ENCODE peak calls at places on chromosomes 4 and X, in five cellular contexts. One of them, this sample, is unnamed.

GRCh38 chr4:111842336-111842735 is 302.9 kb upstream of the FAM241A start:
- DNase-seq in retina: no peak
- DNase-seq in GM04504: no peak
- DNase-seq in globus pallidus: no peak
- DNase-seq in ELR: no peak
- DNase-seq in this sample: no peak

GRCh38 chrX:103742339-103742738 is 31.6 kb downstream of the TMEM31 start:
- DNase-seq in GM04504: no peak
- DNase-seq in retina: no peak
- DNase-seq in globus pallidus: no peak
- DNase-seq in ELR: no peak
- DNase-seq in this sample: no peak

GRCh38 chr4:169625886-169626285 is 5.5 kb downstream of the CLCN3 start:
- DNase-seq in retina: no peak
- DNase-seq in ELR: no peak
- DNase-seq in GM04504: no peak
- DNase-seq in globus pallidus: no peak
- DNase-seq in this sample: no peak

GRCh38 chr4:103719320-103720204 is at the start of gene TACR3:
- DNase-seq in retina: peak
- DNase-seq in globus pallidus: no peak
- DNase-seq in GM04504: no peak
- DNase-seq in ELR: peak
- DNase-seq in this sample: no peak

GRCh38 chrX:148049441-148049840 is 68.3 kb downstream of the FMR1NB start:
- DNase-seq in retina: peak
- DNase-seq in ELR: peak
- DNase-seq in globus pallidus: peak
- DNase-seq in GM04504: peak
- DNase-seq in this sample: peak

GRCh38 chrX:100911731-100912130 is 17.0 kb downstream of the XKRX start:
- DNase-seq in globus pallidus: no peak
- DNase-seq in retina: no peak
- DNase-seq in GM04504: no peak
- DNase-seq in ELR: peak
- DNase-seq in this sample: no peak

GRCh38 chr4:168480991-168481588 is 798 bp upstream of the DDX60L start:
- DNase-seq in GM04504: no peak
- DNase-seq in globus pallidus: peak
- DNase-seq in retina: peak
- DNase-seq in ELR: peak
- DNase-seq in this sample: peak

GRCh38 chrX:44675364-44676024 is 132.8 kb upstream of the FUNDC1 start:
- DNase-seq in globus pallidus: peak
- DNase-seq in ELR: peak
- DNase-seq in retina: peak
- DNase-seq in GM04504: peak
- DNase-seq in this sample: no peak

GRCh38 chr4:126661194-126661593 is 971.6 kb upstream of the INTU start:
- DNase-seq in GM04504: no peak
- DNase-seq in retina: no peak
- DNase-seq in globus pallidus: no peak
- DNase-seq in ELR: no peak
- DNase-seq in this sample: peak

GRCh38 chrX:69055193-69055592 is 110.1 kb downstream of the PJA1 start:
- DNase-seq in retina: no peak
- DNase-seq in globus pallidus: no peak
- DNase-seq in ELR: no peak
- DNase-seq in GM04504: no peak
- DNase-seq in this sample: no peak

GRCh38 chr4:168622600-168622999 is 125.7 kb downstream of the PALLD start:
- DNase-seq in retina: no peak
- DNase-seq in ELR: no peak
- DNase-seq in GM04504: no peak
- DNase-seq in globus pallidus: no peak
- DNase-seq in this sample: no peak

GRCh38 chr4:109294006-109294405 is 8.5 kb downstream of the COL25A1 start:
- DNase-seq in globus pallidus: no peak
- DNase-seq in retina: no peak
- DNase-seq in ELR: peak
- DNase-seq in GM04504: no peak
- DNase-seq in this sample: peak

GRCh38 chr4:40349561-40350198 is 14.5 kb downstream of the CHRNA9 start:
- DNase-seq in retina: no peak
- DNase-seq in globus pallidus: no peak
- DNase-seq in GM04504: no peak
- DNase-seq in ELR: peak
- DNase-seq in this sample: no peak

GRCh38 chr4:57442834-57443291 is 332.7 kb upstream of the IGFBP7 start:
- DNase-seq in globus pallidus: peak
- DNase-seq in GM04504: no peak
- DNase-seq in ELR: peak
- DNase-seq in retina: peak
- DNase-seq in this sample: no peak

GRCh38 chr4:99028187-99028586 is 32.7 kb downstream of the METAP1 start:
- DNase-seq in ELR: peak
- DNase-seq in GM04504: peak
- DNase-seq in retina: no peak
- DNase-seq in globus pallidus: no peak
- DNase-seq in this sample: peak

GRCh38 chr4:10554694-10555093 is 97.5 kb upstream of the ZNF518B start:
- DNase-seq in GM04504: peak
- DNase-seq in globus pallidus: peak
- DNase-seq in retina: peak
- DNase-seq in ELR: peak
- DNase-seq in this sample: peak

GRCh38 chr4:138897818-138898226 is 117.8 kb upstream of the NOCT start:
- DNase-seq in GM04504: no peak
- DNase-seq in ELR: peak
- DNase-seq in retina: no peak
- DNase-seq in globus pallidus: no peak
- DNase-seq in this sample: no peak

GRCh38 chr4:186687263-186687662 is 36.4 kb downstream of the FAT1 start:
- DNase-seq in retina: no peak
- DNase-seq in globus pallidus: no peak
- DNase-seq in GM04504: no peak
- DNase-seq in ELR: no peak
- DNase-seq in this sample: no peak

GRCh38 chr4:165982934-165983333 is 109.9 kb downstream of the TLL1 start:
- DNase-seq in retina: no peak
- DNase-seq in ELR: no peak
- DNase-seq in GM04504: no peak
- DNase-seq in globus pallidus: no peak
- DNase-seq in this sample: no peak

GRCh38 chr4:161704040-161704439 is 459.8 kb downstream of the FSTL5 start:
- DNase-seq in globus pallidus: no peak
- DNase-seq in GM04504: no peak
- DNase-seq in retina: no peak
- DNase-seq in ELR: no peak
- DNase-seq in this sample: no peak

GRCh38 chr4:82629238-82630000 is 67.6 kb upstream of the TMEM150C start:
- DNase-seq in GM04504: no peak
- DNase-seq in retina: no peak
- DNase-seq in ELR: peak
- DNase-seq in globus pallidus: peak
- DNase-seq in this sample: peak